ENCODE peak calls at places on chromosomes 7 and 10, in nine cellular contexts. One of them, this sample, is unnamed.

GRCh38 chr7:45176886-45177731 is 19.5 kb downstream of the RAMP3 start:
- DNase-seq in A673: no peak
- DNase-seq in pancreas: no peak
- DNase-seq in left lung: peak
- DNase-seq in cardiac fibroblast: no peak
- DNase-seq in activated CD4-positive, alpha-beta T cell treated with anti-CD3 and anti-CD28 coated beads, Interleukin-2, amount 10 ng/mL, durations not matched to agents 7 days and 5 days: no peak
- DNase-seq in MM.1S: no peak
- DNase-seq in activated T-cell treated with anti-CD3 and anti-CD28 coated beads for 1 hour: no peak
- DNase-seq in GM04503: no peak
- DNase-seq in this sample: no peak

GRCh38 chr7:6446977-6447588 is 671 bp downstream of the DAGLB start:
- DNase-seq in A673: peak
- DNase-seq in pancreas: peak
- DNase-seq in left lung: peak
- DNase-seq in cardiac fibroblast: peak
- DNase-seq in activated CD4-positive, alpha-beta T cell treated with anti-CD3 and anti-CD28 coated beads, Interleukin-2, amount 10 ng/mL, durations not matched to agents 7 days and 5 days: peak
- DNase-seq in MM.1S: peak
- DNase-seq in activated T-cell treated with anti-CD3 and anti-CD28 coated beads for 1 hour: peak
- DNase-seq in GM04503: peak
- DNase-seq in this sample: peak

GRCh38 chr7:121608785-121609184 is 212.7 kb upstream of the FAM3C start:
- DNase-seq in A673: no peak
- DNase-seq in pancreas: no peak
- DNase-seq in left lung: no peak
- DNase-seq in cardiac fibroblast: peak
- DNase-seq in activated CD4-positive, alpha-beta T cell treated with anti-CD3 and anti-CD28 coated beads, Interleukin-2, amount 10 ng/mL, durations not matched to agents 7 days and 5 days: no peak
- DNase-seq in MM.1S: no peak
- DNase-seq in activated T-cell treated with anti-CD3 and anti-CD28 coated beads for 1 hour: no peak
- DNase-seq in GM04503: no peak
- DNase-seq in this sample: no peak

GRCh38 chr7:159006610-159007130 is 138.0 kb downstream of the VIPR2 start:
- DNase-seq in A673: no peak
- DNase-seq in pancreas: no peak
- DNase-seq in left lung: no peak
- DNase-seq in cardiac fibroblast: no peak
- DNase-seq in activated CD4-positive, alpha-beta T cell treated with anti-CD3 and anti-CD28 coated beads, Interleukin-2, amount 10 ng/mL, durations not matched to agents 7 days and 5 days: no peak
- DNase-seq in MM.1S: no peak
- DNase-seq in activated T-cell treated with anti-CD3 and anti-CD28 coated beads for 1 hour: no peak
- DNase-seq in GM04503: no peak
- DNase-seq in this sample: no peak

GRCh38 chr7:131948434-131949053 is 392.1 kb upstream of the PODXL start:
- DNase-seq in A673: no peak
- DNase-seq in pancreas: no peak
- DNase-seq in left lung: no peak
- DNase-seq in cardiac fibroblast: peak
- DNase-seq in activated CD4-positive, alpha-beta T cell treated with anti-CD3 and anti-CD28 coated beads, Interleukin-2, amount 10 ng/mL, durations not matched to agents 7 days and 5 days: no peak
- DNase-seq in MM.1S: no peak
- DNase-seq in activated T-cell treated with anti-CD3 and anti-CD28 coated beads for 1 hour: no peak
- DNase-seq in GM04503: no peak
- DNase-seq in this sample: peak

GRCh38 chr7:154862153-154862791 is 140.7 kb downstream of the PAXIP1 start:
- DNase-seq in A673: no peak
- DNase-seq in pancreas: no peak
- DNase-seq in left lung: no peak
- DNase-seq in cardiac fibroblast: no peak
- DNase-seq in activated CD4-positive, alpha-beta T cell treated with anti-CD3 and anti-CD28 coated beads, Interleukin-2, amount 10 ng/mL, durations not matched to agents 7 days and 5 days: no peak
- DNase-seq in MM.1S: no peak
- DNase-seq in activated T-cell treated with anti-CD3 and anti-CD28 coated beads for 1 hour: no peak
- DNase-seq in GM04503: no peak
- DNase-seq in this sample: no peak

GRCh38 chr7:3112499-3113134 is 69.0 kb upstream of the CARD11 start:
- DNase-seq in A673: peak
- DNase-seq in pancreas: no peak
- DNase-seq in left lung: no peak
- DNase-seq in cardiac fibroblast: no peak
- DNase-seq in activated CD4-positive, alpha-beta T cell treated with anti-CD3 and anti-CD28 coated beads, Interleukin-2, amount 10 ng/mL, durations not matched to agents 7 days and 5 days: peak
- DNase-seq in MM.1S: peak
- DNase-seq in activated T-cell treated with anti-CD3 and anti-CD28 coated beads for 1 hour: no peak
- DNase-seq in GM04503: no peak
- DNase-seq in this sample: no peak

GRCh38 chr10:95880704-95881103 is 27.1 kb upstream of the CC2D2B start:
- DNase-seq in A673: no peak
- DNase-seq in pancreas: no peak
- DNase-seq in left lung: no peak
- DNase-seq in cardiac fibroblast: no peak
- DNase-seq in activated CD4-positive, alpha-beta T cell treated with anti-CD3 and anti-CD28 coated beads, Interleukin-2, amount 10 ng/mL, durations not matched to agents 7 days and 5 days: no peak
- DNase-seq in MM.1S: no peak
- DNase-seq in activated T-cell treated with anti-CD3 and anti-CD28 coated beads for 1 hour: no peak
- DNase-seq in GM04503: no peak
- DNase-seq in this sample: no peak

GRCh38 chr7:91263359-91264082 is 712 bp upstream of the FZD1 start:
- DNase-seq in A673: peak
- DNase-seq in pancreas: peak
- DNase-seq in left lung: peak
- DNase-seq in cardiac fibroblast: peak
- DNase-seq in activated CD4-positive, alpha-beta T cell treated with anti-CD3 and anti-CD28 coated beads, Interleukin-2, amount 10 ng/mL, durations not matched to agents 7 days and 5 days: no peak
- DNase-seq in MM.1S: peak
- DNase-seq in activated T-cell treated with anti-CD3 and anti-CD28 coated beads for 1 hour: no peak
- DNase-seq in GM04503: no peak
- DNase-seq in this sample: no peak

GRCh38 chr10:13831711-13832110 is 244.9 kb downstream of the PRPF18 start:
- DNase-seq in A673: no peak
- DNase-seq in pancreas: no peak
- DNase-seq in left lung: no peak
- DNase-seq in cardiac fibroblast: peak
- DNase-seq in activated CD4-positive, alpha-beta T cell treated with anti-CD3 and anti-CD28 coated beads, Interleukin-2, amount 10 ng/mL, durations not matched to agents 7 days and 5 days: no peak
- DNase-seq in MM.1S: peak
- DNase-seq in activated T-cell treated with anti-CD3 and anti-CD28 coated beads for 1 hour: no peak
- DNase-seq in GM04503: no peak
- DNase-seq in this sample: no peak

GRCh38 chr10:27625452-27626345 is 119.9 kb downstream of the MKX start:
- DNase-seq in A673: no peak
- DNase-seq in pancreas: no peak
- DNase-seq in left lung: no peak
- DNase-seq in cardiac fibroblast: no peak
- DNase-seq in activated CD4-positive, alpha-beta T cell treated with anti-CD3 and anti-CD28 coated beads, Interleukin-2, amount 10 ng/mL, durations not matched to agents 7 days and 5 days: no peak
- DNase-seq in MM.1S: no peak
- DNase-seq in activated T-cell treated with anti-CD3 and anti-CD28 coated beads for 1 hour: no peak
- DNase-seq in GM04503: no peak
- DNase-seq in this sample: no peak

GRCh38 chr7:94040254-94040653 is 36.1 kb upstream of the BET1 start:
- DNase-seq in A673: no peak
- DNase-seq in pancreas: no peak
- DNase-seq in left lung: no peak
- DNase-seq in cardiac fibroblast: no peak
- DNase-seq in activated CD4-positive, alpha-beta T cell treated with anti-CD3 and anti-CD28 coated beads, Interleukin-2, amount 10 ng/mL, durations not matched to agents 7 days and 5 days: no peak
- DNase-seq in MM.1S: no peak
- DNase-seq in activated T-cell treated with anti-CD3 and anti-CD28 coated beads for 1 hour: no peak
- DNase-seq in GM04503: no peak
- DNase-seq in this sample: no peak